ENCODE peak calls at places on chromosomes 5 and 9, in seven cellular contexts. V is small intestine, X is NCI-H526 treated with DMSO at 0.1 percent for 48 hours, J is IMR-90, D is ELR, I is brain microvascular endothelial cell, A is Ammon's horn. C is an unnamed sample.

GRCh38 chr5:73789851-73790281 is 163.9 kb downstream of the ARHGEF28 start:
- DNase-seq in V (no peak), X (no peak), J (no peak), D (peak), I (no peak), A (no peak), C (peak)

GRCh38 chr9:120915854-120916495 is 10.6 kb downstream of the TRAF1 start:
- DNase-seq in V (no peak), X (no peak), J (no peak), D (no peak), I (no peak), A (peak), C (no peak)

GRCh38 chr9:123738664-123739063 is 191.3 kb downstream of the DENND1A start:
- DNase-seq in V (no peak), X (no peak), J (no peak), D (no peak), I (no peak), A (no peak), C (no peak)

GRCh38 chr5:181050016-181050415 is 9.9 kb downstream of the BTNL9 start:
- DNase-seq in V (no peak), X (no peak), J (no peak), D (no peak), I (no peak), A (no peak), C (no peak)

GRCh38 chr9:123322771-123323481 is 33.1 kb upstream of the CRB2 start:
- DNase-seq in V (peak), X (no peak), J (no peak), D (no peak), I (no peak), A (no peak), C (no peak)

GRCh38 chr5:121271546-121271945 is 580.1 kb upstream of the FTMT start:
- DNase-seq in V (no peak), X (no peak), J (no peak), D (no peak), I (no peak), A (no peak), C (no peak)

GRCh38 chr5:17398439-17398838 is 99.6 kb upstream of the TAF11L2 start:
- DNase-seq in V (no peak), X (peak), J (peak), D (peak), I (peak), A (no peak), C (peak)

GRCh38 chr9:132645306-132645705 is 24.5 kb downstream of the DDX31 start:
- DNase-seq in V (no peak), X (no peak), J (no peak), D (no peak), I (no peak), A (no peak), C (no peak)

GRCh38 chr5:176878906-176879662 is 20.1 kb downstream of the HK3 start:
- DNase-seq in V (no peak), X (no peak), J (no peak), D (no peak), I (no peak), A (no peak), C (no peak)